ENCODE peak calls at places on chromosomes 16 and 17, in seven cellular contexts. Q is GM12878, T is A549, L is HCT116, G is H1, Z is K562, A is HepG2. W is an unnamed sample.

GRCh38 chr17:59601130-59601529 is 18.6 kb upstream of the CLTC start:
- DNase-seq in Q (no peak), T (no peak), L (no peak), G (no peak), Z (no peak), A (no peak), W (no peak)

GRCh38 chr17:12983986-12984932 is 33.6 kb downstream of the ELAC2 start:
- DNase-seq in Q (no peak), T (no peak), L (no peak), G (no peak), Z (no peak), A (no peak), W (peak; percentile 96)

GRCh38 chr17:58088624-58089023 is 5.4 kb downstream of the DYNLL2 start:
- DNase-seq in Q (no peak), T (no peak), L (no peak), G (no peak), Z (peak; percentile 10), A (no peak), W (no peak)

GRCh38 chr17:57257213-57257873 is 1.0 kb downstream of the MSI2 start:
- DNase-seq in Q (no peak), T (no peak), L (no peak), G (peak; percentile 44), Z (no peak), A (no peak), W (no peak)

GRCh38 chr16:53071748-53072301 is 17.0 kb downstream of the CHD9 start:
- DNase-seq in Q (no peak), T (no peak), L (no peak), G (no peak), Z (no peak), A (no peak), W (no peak)

GRCh38 chr17:40452921-40453378 is 9.7 kb downstream of the IGFBP4 start:
- DNase-seq in Q (no peak), T (no peak), L (no peak), G (no peak), Z (no peak), A (no peak), W (peak; percentile 64)

GRCh38 chr16:78706637-78707036 is 607.2 kb downstream of the WWOX start:
- DNase-seq in Q (no peak), T (no peak), L (no peak), G (no peak), Z (no peak), A (peak; percentile 17), W (no peak)

GRCh38 chr17:17847726-17848125 is 10.9 kb upstream of the SREBF1 start:
- DNase-seq in Q (no peak), T (no peak), L (no peak), G (no peak), Z (no peak), A (no peak), W (no peak)

DNA sequence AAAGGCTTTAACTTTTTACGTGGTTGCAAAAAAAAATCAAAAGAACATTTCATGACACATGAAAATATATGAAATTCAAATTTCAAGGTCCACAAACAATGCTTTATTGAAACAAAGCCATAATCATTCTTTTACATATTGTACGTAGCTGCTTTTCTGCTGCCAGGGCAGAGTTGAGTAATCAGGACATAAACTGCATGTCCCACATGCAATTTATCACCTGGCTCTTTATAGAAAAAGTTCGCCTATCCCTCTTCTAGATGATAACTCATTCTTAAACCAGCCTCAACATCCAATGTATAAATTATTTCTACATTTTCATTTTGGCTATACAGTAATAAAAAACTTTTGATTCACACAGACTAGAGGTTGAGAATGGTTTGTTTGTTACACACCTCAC is 154.9 kb downstream of the AXIN2 start:
- DNase-seq in Q (no peak), T (no peak), L (no peak), G (no peak), Z (no peak), A (no peak), W (no peak)
- TF ChIP-seq CEBPB in Q (no peak), T (no peak), L (no peak), G (no peak), Z (no peak), A (no peak), W (no peak)

DNA sequence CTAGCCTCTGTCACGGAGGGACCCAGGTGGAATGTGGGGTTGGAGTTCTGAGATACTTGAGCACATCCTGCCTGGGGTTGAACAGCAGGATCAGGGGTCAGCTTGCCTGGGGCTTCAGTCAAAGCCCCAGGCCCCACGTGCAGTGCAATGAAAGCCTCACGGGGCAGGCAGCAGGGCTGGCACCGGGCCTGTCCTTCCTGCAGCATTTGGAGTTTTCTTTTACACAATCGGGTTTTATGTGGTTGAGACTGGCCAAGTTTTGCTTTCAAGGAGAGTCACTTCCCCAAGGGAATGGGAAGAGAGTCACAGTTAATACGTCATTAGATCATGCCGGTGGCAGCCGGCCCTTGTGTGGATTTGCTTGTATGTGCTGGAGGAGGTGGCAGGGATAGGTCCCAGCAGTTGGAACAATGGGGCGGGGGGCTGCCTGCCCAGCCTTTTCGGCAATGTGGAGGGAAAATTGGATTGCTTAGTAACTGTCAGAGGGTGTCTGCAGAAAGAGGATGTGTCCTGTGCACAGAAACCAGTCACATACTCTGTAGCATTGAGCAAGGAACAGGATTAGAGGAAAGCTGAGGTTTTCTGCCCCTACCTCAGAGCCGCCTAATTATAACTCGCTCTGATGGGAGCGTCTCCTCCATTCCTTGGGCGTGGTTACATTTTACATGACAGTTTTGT is 4.5 kb downstream of the RMI2 start:
- DNase-seq in Q (no peak), T (no peak), L (no peak), G (no peak), Z (no peak), A (no peak), W (peak; percentile 92)
- TF ChIP-seq CEBPB in Q (no peak), T (no peak), L (no peak), G (no peak), Z (no peak), A (no peak), W (peak; percentile 37)

DNA sequence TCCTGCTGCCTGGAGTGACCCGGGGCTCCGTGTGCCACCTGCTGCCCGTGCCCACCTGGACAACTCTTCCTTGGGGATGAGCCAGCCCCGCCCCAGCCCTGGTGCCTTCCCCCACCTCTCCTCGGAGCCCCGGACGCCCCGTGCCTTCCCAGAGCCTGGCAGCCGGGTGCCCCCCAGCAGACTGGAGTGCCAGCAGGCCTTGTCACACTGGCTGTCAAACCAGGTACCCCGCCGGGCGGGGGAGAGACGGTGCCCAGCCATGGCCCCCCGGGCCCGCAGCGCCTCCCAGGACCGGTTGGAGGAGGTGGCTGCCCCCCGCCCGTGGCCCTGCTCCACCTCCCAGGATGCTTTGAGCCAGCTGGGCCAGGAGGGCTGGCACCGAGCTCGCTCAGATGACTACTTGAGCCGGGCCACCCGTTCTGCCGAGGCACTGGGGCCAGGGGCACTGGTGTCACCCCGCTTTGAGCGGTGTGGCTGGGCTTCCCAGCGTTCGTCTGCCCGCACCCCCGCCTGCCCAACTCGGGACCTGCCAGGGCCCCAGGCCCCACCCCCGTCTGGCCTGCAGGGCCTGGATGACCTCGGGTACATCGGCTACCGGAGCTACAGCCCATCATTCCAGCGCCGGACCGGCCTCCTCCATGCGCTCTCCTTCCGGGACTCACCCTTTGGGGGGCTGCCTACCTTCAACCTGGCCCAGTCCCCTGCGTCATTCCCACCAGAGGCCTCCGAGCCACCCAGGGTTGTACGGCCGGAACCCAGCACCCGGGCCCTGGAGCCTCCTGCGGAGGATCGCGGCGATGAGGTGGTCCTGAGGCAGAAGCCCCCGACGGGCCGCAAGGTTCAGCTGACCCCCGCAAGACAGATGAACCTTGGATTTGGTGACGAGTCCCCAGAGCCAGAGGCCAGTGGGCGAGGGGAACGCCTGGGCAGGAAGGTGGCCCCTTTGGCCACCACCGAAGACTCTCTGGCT is 38.4 kb downstream of the ARHGAP23 start:
- DNase-seq in Q (no peak), T (no peak), L (no peak), G (no peak), Z (no peak), A (no peak), W (no peak)
- TF ChIP-seq CEBPB in Q (no peak), T (no peak), L (no peak), G (no peak), Z (no peak), A (no peak), W (no peak)

DNA sequence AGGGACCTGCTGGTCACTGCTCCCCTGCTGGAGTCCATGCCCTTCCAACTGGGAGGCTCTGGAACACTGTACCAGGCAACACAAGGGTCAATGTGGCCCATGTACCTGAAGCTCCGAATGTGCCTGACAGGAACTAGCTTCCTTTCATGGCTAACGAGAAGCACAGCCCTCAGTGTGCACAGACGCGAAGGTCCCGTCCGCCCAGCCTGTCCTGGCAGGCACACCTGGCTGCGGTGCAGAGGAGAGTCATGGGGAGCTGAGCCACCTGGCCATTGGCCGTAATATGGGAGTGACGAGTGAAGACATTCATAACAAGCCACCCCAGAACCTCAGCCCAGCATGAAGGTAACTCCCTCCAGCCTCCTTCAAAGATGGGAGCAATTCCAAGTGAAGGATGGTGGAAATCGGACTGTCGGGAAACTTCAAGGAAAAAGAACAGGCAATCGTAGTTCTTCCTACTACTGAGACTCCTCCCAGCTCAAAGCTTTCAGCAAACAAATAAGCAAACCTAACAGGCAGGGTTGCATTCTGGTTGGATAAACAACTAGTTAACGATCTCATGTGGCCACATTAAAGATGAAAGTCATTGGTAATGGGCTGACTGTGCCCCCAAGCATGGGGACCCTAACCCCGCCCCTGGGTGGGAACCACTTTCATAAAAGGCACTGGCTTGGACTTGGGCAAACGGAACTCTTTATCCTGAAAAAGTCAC is 13.2 kb downstream of the TMEM11 start:
- DNase-seq in Q (no peak), T (no peak), L (no peak), G (no peak), Z (no peak), A (no peak), W (no peak)
- TF ChIP-seq CEBPB in Q (no peak), T (no peak), L (no peak), G (no peak), Z (no peak), A (no peak), W (no peak)

DNA sequence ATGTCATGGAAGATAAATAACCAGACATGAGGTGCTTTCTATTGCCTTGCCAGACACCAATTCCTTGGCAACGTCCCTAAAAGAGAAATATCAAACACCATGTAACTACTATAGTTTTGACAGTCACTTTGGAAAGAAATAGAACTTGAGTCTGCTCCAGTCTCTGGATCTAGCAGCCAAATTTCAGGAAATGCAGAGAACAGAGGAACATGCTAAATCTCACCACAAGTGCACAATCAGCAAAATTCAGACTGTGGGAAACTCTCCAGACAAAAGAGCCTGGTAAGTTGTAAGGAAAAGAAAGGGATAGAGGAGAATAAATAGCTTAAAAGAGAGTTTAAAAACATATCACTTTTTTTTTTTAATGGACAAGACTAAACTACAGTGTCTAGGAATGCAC is 28.4 kb upstream of the TANC2 start:
- DNase-seq in Q (no peak), T (no peak), L (no peak), G (no peak), Z (no peak), A (no peak), W (no peak)
- TF ChIP-seq CEBPB in Q (no peak), T (no peak), L (no peak), G (no peak), Z (no peak), A (no peak), W (no peak)

GRCh38 chr17:5587431-5588032 is 3.2 kb upstream of the NLRP1 start:
- DNase-seq in Q (no peak), T (peak; percentile 79), L (peak; percentile 68), G (no peak), Z (peak; percentile 39), A (peak; percentile 81), W (peak; percentile 76)
- TF ChIP-seq CEBPB in Q (no peak), T (no peak), L (no peak), G (no peak), Z (no peak), A (no peak), W (no peak)